ENCODE peak calls at places on chromosome 1, in four cellular contexts. One of them, this sample, is unnamed.
A peak's percentile ranks its signal among the peaks of the same experiment; 100 is the strongest.

GRCh38 chr1:43868741-43869067 is 64.9 kb upstream of the ARTN start:
- DNase-seq in GF-D8: no peak
- DNase-seq in GM04503: no peak
- DNase-seq in NCI-H82: no peak
- DNase-seq in this sample: no peak

GRCh38 chr1:68128820-68129219 is 78.4 kb upstream of the DIRAS3 start:
- DNase-seq in GF-D8: no peak
- DNase-seq in GM04503: no peak
- DNase-seq in NCI-H82: no peak
- DNase-seq in this sample: no peak

GRCh38 chr1:206000641-206001339 is 2.4 kb downstream of the RAB7B start:
- DNase-seq in GF-D8: no peak
- DNase-seq in GM04503: no peak
- DNase-seq in NCI-H82: no peak
- DNase-seq in this sample: no peak

GRCh38 chr1:198416276-198416675 is 124.2 kb downstream of the ATP6V1G3 start:
- DNase-seq in GF-D8: no peak
- DNase-seq in GM04503: peak; percentile 47
- DNase-seq in NCI-H82: no peak
- DNase-seq in this sample: no peak

GRCh38 chr1:203153989-203154821 is 21.4 kb downstream of the MYBPH start:
- DNase-seq in GF-D8: no peak
- DNase-seq in GM04503: no peak
- DNase-seq in NCI-H82: no peak
- DNase-seq in this sample: no peak

GRCh38 chr1:112370981-112371380 is 25.0 kb upstream of the CTTNBP2NL start:
- DNase-seq in GF-D8: no peak
- DNase-seq in GM04503: no peak
- DNase-seq in NCI-H82: no peak
- DNase-seq in this sample: no peak

GRCh38 chr1:29379438-29380073 is 143.2 kb downstream of the PTPRU start:
- DNase-seq in GF-D8: no peak
- DNase-seq in GM04503: no peak
- DNase-seq in NCI-H82: peak; percentile 76
- DNase-seq in this sample: no peak

GRCh38 chr1:153534933-153535663 is 693 bp downstream of the S100A6 start:
- DNase-seq in GF-D8: no peak
- DNase-seq in GM04503: no peak
- DNase-seq in NCI-H82: no peak
- DNase-seq in this sample: no peak

GRCh38 chr1:242025681-242026080 is 26.8 kb upstream of the MAP1LC3C start:
- DNase-seq in GF-D8: no peak
- DNase-seq in GM04503: no peak
- DNase-seq in NCI-H82: no peak
- DNase-seq in this sample: no peak

GRCh38 chr1:5428391-5428790 is 563.8 kb downstream of the NPHP4 start:
- DNase-seq in GF-D8: no peak
- DNase-seq in GM04503: no peak
- DNase-seq in NCI-H82: no peak
- DNase-seq in this sample: no peak

This sample was measured in AG09319.